ENCODE peak calls at places on chromosomes 5 and 9, in four cellular contexts. S is SK-N-DZ, V is iPS-NIHi11, E is GM23248. B is an unnamed sample.

GRCh38 chr5:180117378-180117725 is 45.8 kb upstream of the RNF130 start:
- DNase-seq in E (no peak), S (no peak), V (no peak), B (no peak)

GRCh38 chr9:93010056-93010455 is 48.4 kb upstream of the SUSD3 start:
- DNase-seq in S (no peak), E (no peak), V (no peak), B (no peak)

GRCh38 chr9:121662359-121662758 is 10.9 kb downstream of the DAB2IP start:
- DNase-seq in E (no peak), V (no peak), S (no peak), B (no peak)

GRCh38 chr9:133513214-133514088 is 11.3 kb downstream of the MYMK start:
- DNase-seq in S (no peak), E (no peak), V (no peak), B (no peak)

GRCh38 chr5:149185067-149185466 is 43.8 kb downstream of the ABLIM3 start:
- DNase-seq in E (no peak), S (no peak), V (no peak), B (no peak)

GRCh38 chr9:6590772-6591384 is 54.7 kb downstream of the GLDC start:
- DNase-seq in S (no peak), E (no peak), V (no peak), B (no peak)

GRCh38 chr9:82797539-82797938 is 265.4 kb downstream of the RASEF start:
- DNase-seq in V (no peak), S (peak), E (no peak), B (no peak)

GRCh38 chr5:173458819-173459218 is 130.6 kb upstream of the STC2 start:
- DNase-seq in S (no peak), E (peak), V (no peak), B (no peak)

GRCh38 chr5:60297658-60298057 is 402.3 kb downstream of the DEPDC1B start:
- DNase-seq in S (no peak), E (no peak), V (no peak), B (no peak)

GRCh38 chr9:137275937-137276756 is 1.4 kb upstream of the TOR4A start:
- DNase-seq in E (no peak), S (peak), V (no peak), B (peak)

GRCh38 chr5:132639706-132640130 is 18.3 kb upstream of the IL13 start:
- DNase-seq in E (no peak), S (no peak), V (no peak), B (no peak)

B was measured in spleen.